ENCODE peak calls at places on chromosomes 6 and 20, in seven cellular contexts. O is left ventricle myocardium inferior; X is CD8-positive, alpha-beta T cell; L is AG10803; P is A549; B is HCT116; C is tibial artery. Z is an unnamed sample.

GRCh38 chr6:8436956-8437355 is 1.6 kb upstream of the SLC35B3 start:
- DNase-seq in O (no peak), C (no peak), L (no peak), B (no peak), X (no peak), P (no peak), Z (no peak)

GRCh38 chr6:13177617-13178506 is 150.5 kb downstream of the TBC1D7 start:
- DNase-seq in X (no peak), P (no peak), L (no peak), C (no peak), O (no peak), B (no peak), Z (no peak)

GRCh38 chr20:24340933-24341332 is 128.5 kb upstream of the SYNDIG1 start:
- DNase-seq in X (no peak), O (no peak), L (peak), C (no peak), B (no peak), P (no peak), Z (no peak)

GRCh38 chr6:126631343-126631742 is 291.4 kb downstream of the CENPW start:
- DNase-seq in C (no peak), L (peak), X (no peak), O (no peak), P (no peak), B (no peak), Z (peak)

GRCh38 chr20:8930691-8931090 is 138.2 kb upstream of the PLCB4 start:
- DNase-seq in C (no peak), P (no peak), L (peak), X (no peak), B (no peak), O (no peak), Z (peak)

GRCh38 chr6:90136850-90137249 is 159.8 kb downstream of the BACH2 start:
- DNase-seq in P (no peak), X (no peak), O (no peak), C (no peak), L (no peak), B (no peak), Z (no peak)

GRCh38 chr20:36886859-36887778 is 11.2 kb downstream of the TLDC2 start:
- DNase-seq in L (peak), B (peak), P (peak), O (peak), X (peak), C (peak), Z (peak)

GRCh38 chr6:52363222-52363867 is 1.4 kb downstream of the PAQR8 start:
- DNase-seq in B (no peak), C (no peak), O (no peak), L (no peak), X (no peak), P (no peak), Z (no peak)

GRCh38 chr6:111642463-111643158 is 36.9 kb upstream of the TRAF3IP2 start:
- DNase-seq in P (peak), C (peak), X (no peak), L (peak), B (peak), O (peak), Z (no peak)

GRCh38 chr6:100001915-100002388 is 7.9 kb upstream of the MCHR2 start:
- DNase-seq in L (peak), X (peak), B (peak), C (no peak), O (no peak), P (peak), Z (peak)

GRCh38 chr6:136446579-136447182 is 103.5 kb downstream of the MAP7 start:
- DNase-seq in O (no peak), L (peak), B (no peak), P (peak), C (no peak), X (no peak), Z (no peak)

GRCh38 chr6:52511572-52512151 is 65.2 kb downstream of the TRAM2 start:
- DNase-seq in P (no peak), L (no peak), B (no peak), O (no peak), C (no peak), X (no peak), Z (no peak)

GRCh38 chr6:41964201-41964887 is 22.7 kb upstream of the CCND3 start:
- DNase-seq in B (no peak), O (no peak), L (no peak), C (peak), X (no peak), P (peak), Z (no peak)

GRCh38 chr6:134984821-134985220 is 34.9 kb upstream of the ALDH8A1 start:
- DNase-seq in O (no peak), B (no peak), C (no peak), P (no peak), L (peak), X (no peak), Z (no peak)

GRCh38 chr6:71886184-71887005 is at the start of gene RIMS1:
- DNase-seq in X (no peak), C (peak), P (peak), O (no peak), B (no peak), L (peak), Z (no peak)

DNA sequence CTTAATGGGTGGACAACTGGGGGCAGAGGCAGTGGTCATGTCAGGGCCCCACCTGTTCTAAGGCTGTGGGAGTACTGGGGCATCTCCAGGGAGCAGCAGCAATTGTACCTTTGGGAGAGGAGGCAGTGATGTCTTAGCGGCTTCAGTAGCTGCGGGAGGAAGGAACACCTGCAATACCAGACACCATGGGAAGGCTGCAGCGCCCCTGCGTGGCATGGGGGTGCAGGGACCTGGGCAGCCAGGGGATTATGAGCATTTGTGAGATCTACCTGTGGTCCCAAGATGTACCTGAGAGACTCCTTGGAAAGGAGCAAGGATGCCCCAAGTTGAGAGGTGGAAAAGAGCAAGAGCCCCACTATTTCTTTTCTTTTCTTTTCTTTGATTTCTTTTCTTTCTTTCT is 112.1 kb upstream of the GPR6 start:
- DNase-seq in O (no peak), L (no peak), C (no peak), X (no peak), P (no peak), B (no peak), Z (no peak)
- TF ChIP-seq CTCF in O (no peak), L (no peak), C (no peak), X (no peak), P (no peak), B (no peak), Z (no peak)

GRCh38 chr6:14212632-14213031 is 95.1 kb downstream of the CD83 start:
- DNase-seq in P (no peak), O (no peak), C (no peak), X (no peak), L (no peak), B (no peak), Z (no peak)

GRCh38 chr6:14210077-14210476 is 92.5 kb downstream of the CD83 start:
- DNase-seq in O (no peak), L (no peak), B (no peak), P (no peak), X (no peak), C (no peak), Z (no peak)

GRCh38 chr6:14211596-14211961 is 94.0 kb downstream of the CD83 start:
- DNase-seq in P (no peak), C (peak), B (no peak), O (peak), X (peak), L (peak), Z (no peak)

GRCh38 chr6:14210663-14211595 is 93.4 kb downstream of the CD83 start:
- DNase-seq in C (peak), B (peak), L (peak), O (peak), P (peak), X (peak), Z (peak)

GRCh38 chr6:14212020-14212419 is 94.4 kb downstream of the CD83 start:
- DNase-seq in B (no peak), C (no peak), L (no peak), X (no peak), P (no peak), O (no peak), Z (no peak)
- H3K4me3 ChIP-seq in B (no peak), C (peak), L (peak), X (peak), P (no peak), O (peak), Z (no peak)

GRCh38 chr6:70549327-70549726 is 17.4 kb upstream of the SDHAF4 start:
- DNase-seq in L (peak), C (no peak), P (no peak), X (no peak), B (no peak), O (no peak), Z (peak)

GRCh38 chr6:70547905-70548304 is 18.8 kb upstream of the SDHAF4 start:
- DNase-seq in O (no peak), X (no peak), P (no peak), B (no peak), C (no peak), L (no peak), Z (no peak)

GRCh38 chr6:70547313-70547712 is 19.4 kb upstream of the SDHAF4 start:
- DNase-seq in C (no peak), X (no peak), L (peak), O (no peak), B (no peak), P (no peak), Z (peak)

GRCh38 chr6:70552974-70553373 is 13.8 kb upstream of the SDHAF4 start:
- DNase-seq in L (no peak), C (no peak), X (no peak), B (no peak), P (no peak), O (no peak), Z (no peak)

DNA sequence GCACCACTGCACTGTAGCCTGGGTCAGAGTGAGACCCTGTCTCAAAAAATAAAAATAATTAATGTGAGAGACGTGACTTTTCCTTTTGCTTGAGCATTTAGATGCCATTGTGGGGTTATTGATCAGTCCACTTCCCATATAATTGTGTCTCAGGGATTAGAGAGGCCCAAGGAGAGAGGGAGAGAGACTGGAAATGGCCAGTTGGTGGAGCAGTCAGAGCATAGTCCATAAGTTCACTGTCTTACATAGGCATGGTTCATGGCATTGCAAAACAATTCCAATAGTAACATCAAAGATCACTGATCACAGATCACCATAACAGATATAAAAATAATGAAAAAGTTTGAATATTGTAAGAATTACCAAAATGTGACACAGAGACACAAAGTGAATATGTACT is 15.2 kb upstream of the SDHAF4 start:
- DNase-seq in B (no peak), X (no peak), C (no peak), L (no peak), P (no peak), O (no peak), Z (no peak)
- TF ChIP-seq CTCF in B (no peak), X (no peak), C (no peak), L (no peak), P (peak), O (peak), Z (no peak)

GRCh38 chr20:51563597-51564332 is 21.2 kb upstream of the NFATC2 start:
- DNase-seq in B (peak), C (peak), X (no peak), O (peak), L (peak), P (peak), Z (peak)
- H3K4me3 ChIP-seq in B (peak), C (peak), X (no peak), O (peak), L (peak), P (peak), Z (no peak)

DNA sequence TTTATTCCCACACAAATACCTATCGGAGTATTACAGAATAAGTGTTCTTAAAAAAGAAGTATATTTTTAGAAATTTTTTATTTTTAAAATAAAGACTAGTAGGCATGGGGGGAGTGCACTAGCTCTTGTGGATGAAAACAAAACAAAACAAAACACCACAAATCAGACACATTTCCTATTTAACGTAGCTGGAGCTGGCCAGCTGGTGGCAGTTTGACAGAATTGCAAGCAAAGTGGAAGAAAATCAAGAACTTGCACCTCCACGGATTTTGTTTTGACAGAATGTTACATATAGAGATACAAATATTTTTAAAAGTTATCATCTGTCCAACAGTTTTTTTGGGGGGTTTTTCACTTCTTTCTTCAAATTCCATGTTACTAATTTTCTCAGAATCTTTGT is 63.6 kb upstream of the SNRPB2 start:
- DNase-seq in O (no peak), X (no peak), B (no peak), L (no peak), P (peak), C (no peak), Z (no peak)
- TF ChIP-seq CTCF in O (no peak), X (no peak), B (no peak), L (peak), P (no peak), C (no peak), Z (no peak)

DNA sequence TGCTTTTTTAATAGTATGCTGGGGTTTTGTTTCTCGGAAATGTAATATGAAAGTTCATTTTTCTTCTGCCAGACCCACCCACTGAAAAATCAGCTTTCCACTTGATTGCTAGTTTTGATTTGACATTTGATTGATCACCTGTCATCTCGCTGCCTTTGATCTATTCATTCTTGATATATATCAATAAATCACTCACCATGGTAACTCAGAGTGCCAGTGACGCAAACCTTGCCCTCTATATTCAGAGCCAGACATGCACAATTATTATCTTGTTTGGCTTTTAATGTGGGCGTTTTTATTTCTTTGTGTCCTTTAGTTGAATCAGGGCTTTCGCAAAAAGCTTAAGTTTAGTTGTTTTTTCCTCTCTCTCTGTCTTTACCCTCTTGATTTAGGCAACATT is 2.0 kb downstream of the TSHZ2 start:
- DNase-seq in L (no peak), B (no peak), P (no peak), X (no peak), O (no peak), C (no peak), Z (no peak)
- H3K4me3 ChIP-seq in L (peak), B (no peak), P (no peak), X (no peak), O (peak), C (peak), Z (no peak)

GRCh38 chr6:3372184-3372846 is 84.5 kb downstream of the SLC22A23 start:
- DNase-seq in C (no peak), P (no peak), L (no peak), B (no peak), O (no peak), X (no peak), Z (no peak)
- TF ChIP-seq CTCF in C (no peak), P (no peak), L (no peak), B (no peak), O (peak), X (no peak), Z (peak)

DNA sequence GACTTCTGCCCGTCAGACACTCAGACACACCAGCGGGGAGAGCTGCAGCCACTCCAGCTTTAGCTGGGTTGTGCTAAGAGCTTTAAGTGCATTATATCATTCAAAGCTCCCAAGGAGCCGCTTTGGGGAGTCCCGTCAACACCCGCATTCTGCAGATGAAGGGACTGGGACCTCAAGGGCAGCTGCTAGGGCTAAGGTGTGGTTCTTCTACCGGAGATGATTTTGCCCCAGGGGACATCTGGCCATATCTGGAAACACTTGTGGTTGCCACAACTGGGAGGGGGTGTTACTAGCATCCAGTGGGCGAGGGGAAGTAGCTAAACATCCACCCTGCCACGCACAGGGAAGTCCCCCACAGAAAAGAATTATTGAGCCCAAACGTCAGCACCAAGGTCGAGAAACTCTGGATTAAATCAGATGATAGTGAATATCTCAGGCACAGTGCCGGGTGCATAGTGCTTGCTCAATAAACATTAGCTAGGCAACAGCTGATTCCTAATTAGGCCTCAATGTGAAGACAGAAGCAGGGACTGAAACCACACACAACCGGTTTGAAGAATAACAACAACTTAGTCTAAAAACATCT is 29.6 kb downstream of the PMEPA1 start:
- DNase-seq in P (no peak), O (no peak), B (no peak), X (peak), L (peak), C (no peak), Z (no peak)
- H3K4me3 ChIP-seq in P (no peak), O (no peak), B (no peak), X (no peak), L (no peak), C (no peak), Z (no peak)

DNA sequence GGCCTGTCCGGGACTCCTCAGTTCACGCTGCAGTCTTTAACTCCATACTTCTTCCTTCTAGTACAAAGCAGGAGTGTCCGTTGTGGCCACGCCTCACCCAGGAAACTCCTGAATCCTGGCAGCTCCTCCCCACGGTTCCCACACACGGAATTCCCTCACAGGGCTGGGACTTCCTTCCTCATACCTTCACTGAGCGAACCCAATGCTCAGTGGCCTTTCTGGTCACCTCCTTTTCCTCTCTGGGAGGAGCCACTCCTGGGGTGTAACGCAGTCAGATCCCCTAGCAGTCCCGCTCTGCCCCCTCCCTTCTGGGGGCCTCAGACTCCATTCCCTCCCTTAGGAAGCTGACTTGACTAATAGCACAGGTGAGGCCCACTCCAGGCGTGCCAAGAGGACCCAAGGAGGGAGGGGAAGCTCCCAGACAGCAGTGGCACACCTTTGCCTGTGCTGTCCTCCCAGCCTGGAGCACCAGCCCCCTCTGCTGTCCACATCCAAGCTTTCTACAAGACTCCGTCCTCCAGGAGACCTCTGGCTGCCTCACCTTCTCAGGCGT is at the start of gene SLC52A3:
- DNase-seq in X (no peak), P (peak), O (peak), L (no peak), B (peak), C (no peak), Z (no peak)
- TF ChIP-seq CTCF in X (no peak), P (peak), O (peak), L (no peak), B (peak), C (no peak), Z (peak)

DNA sequence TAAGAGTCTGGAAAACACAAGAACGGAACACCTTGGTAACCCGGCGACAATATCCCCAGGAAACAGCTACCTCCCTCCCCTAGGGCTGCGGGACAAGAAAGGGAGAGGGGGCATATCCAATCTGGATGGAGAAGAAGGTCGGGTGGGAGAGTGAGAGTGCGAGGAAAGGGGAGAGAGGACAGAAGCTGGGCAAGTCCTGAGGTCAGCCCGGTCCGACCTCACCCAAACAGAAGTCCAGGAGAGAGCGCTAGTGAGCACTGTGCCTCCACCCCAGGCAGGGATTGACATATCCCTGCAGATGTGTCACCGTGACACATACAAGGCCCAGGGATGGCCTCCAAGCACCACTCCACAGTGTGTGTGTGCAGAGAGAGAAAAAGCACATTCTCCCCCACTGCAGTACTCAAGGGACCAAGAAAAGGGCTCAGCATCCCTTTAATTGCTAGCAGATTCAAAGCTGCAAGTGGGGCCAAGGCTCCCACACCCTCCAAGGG is 3.3 kb downstream of the PXDC1 start:
- DNase-seq in L (peak), C (peak), B (peak), X (no peak), P (peak), O (peak), Z (peak)
- H3K4me3 ChIP-seq in L (peak), C (peak), B (no peak), X (no peak), P (no peak), O (peak), Z (peak)